ENCODE peak calls at places on chromosomes 11 and 22, in five cellular contexts. Y is gastrocnemius medialis; D is CD8-positive, alpha-beta T cell; I is lung; W is mammary epithelial cell. M is an unnamed sample.

GRCh38 chr11:131099013-131099412 is 182.7 kb upstream of the SNX19 start:
- DNase-seq in Y (no peak), D (no peak), I (peak; percentile 22), W (peak; percentile 25), M (no peak)

GRCh38 chr11:103380031-103380430 is 270.8 kb downstream of the DYNC2H1 start:
- DNase-seq in Y (no peak), D (no peak), I (no peak), W (no peak), M (no peak)

GRCh38 chr11:74321487-74322188 is 10.2 kb upstream of the P4HA3 start:
- DNase-seq in Y (no peak), D (no peak), I (no peak), W (peak; percentile 8), M (no peak)

GRCh38 chr11:88051386-88051785 is 123.9 kb downstream of the RAB38 start:
- DNase-seq in Y (no peak), D (no peak), I (no peak), W (peak; percentile 24), M (no peak)

GRCh38 chr11:23569547-23569946 is 709.3 kb upstream of the CCDC179 start:
- DNase-seq in Y (no peak), D (no peak), I (no peak), W (no peak), M (no peak)

GRCh38 chr11:107799245-107799859 is 59.2 kb downstream of the SLC35F2 start:
- DNase-seq in Y (peak; percentile 54), D (peak; percentile 69), I (peak; percentile 63), W (peak; percentile 38), M (peak; percentile 56)

GRCh38 chr11:117064275-117064674 is 34.0 kb downstream of the SIK3 start:
- DNase-seq in Y (no peak), D (no peak), I (no peak), W (peak; percentile 51), M (no peak)

GRCh38 chr22:50261615-50262459 is at the start of gene MAPK12:
- DNase-seq in Y (peak; percentile 84), D (no peak), I (no peak), W (no peak), M (peak; percentile 74)

GRCh38 chr11:102240502-102240901 is 76.8 kb upstream of the BIRC3 start:
- DNase-seq in Y (no peak), D (no peak), I (no peak), W (no peak), M (no peak)

GRCh38 chr11:115501895-115502589 is 2.2 kb downstream of the CADM1 start:
- DNase-seq in Y (no peak), D (no peak), I (no peak), W (peak; percentile 18), M (peak; percentile 18)

GRCh38 chr11:35823742-35824298 is 120.0 kb upstream of the LDLRAD3 start:
- DNase-seq in Y (no peak), D (no peak), I (no peak), W (no peak), M (no peak)

GRCh38 chr11:133127746-133128145 is 404.6 kb downstream of the OPCML start:
- DNase-seq in Y (no peak), D (no peak), I (no peak), W (no peak), M (no peak)

DNA sequence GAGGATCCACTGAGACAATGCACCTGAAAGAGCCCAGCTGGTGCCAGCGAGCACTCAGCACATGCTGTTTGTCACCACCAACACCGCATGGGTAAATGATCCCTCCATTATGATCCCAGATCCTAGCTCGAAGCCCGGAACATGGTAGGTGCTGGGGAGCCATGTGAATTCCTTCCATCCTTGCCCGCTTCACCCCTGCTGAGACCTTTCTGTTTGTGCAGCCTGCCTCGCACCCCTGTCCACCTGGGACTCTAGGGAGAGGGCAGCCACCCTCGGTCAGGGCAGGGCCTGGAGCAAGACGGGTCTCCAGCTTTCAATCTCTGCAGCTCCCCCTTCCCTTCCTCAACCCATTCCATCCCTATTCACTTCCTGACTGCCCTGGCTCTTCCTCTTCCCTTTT is 116.2 kb upstream of the ALX4 start:
- DNase-seq in Y (no peak), D (no peak), I (no peak), W (no peak), M (no peak)
- H3K27me3 ChIP-seq in Y (no peaks in the 10 kb centered on the region), D (no peaks in the 10 kb centered on the region), I (no peaks in the 10 kb centered on the region), W (no peaks in the 10 kb centered on the region), M (no peaks in the 10 kb centered on the region)

GRCh38 chr11:68137833-68138232 is 16.6 kb upstream of the CHKA start:
- DNase-seq in Y (no peak), D (no peak), I (no peak), W (no peak), M (no peak)
- H3K4me3 ChIP-seq in Y (no peak overlapping the region), D (no peak overlapping the region), I (no peak overlapping the region), W (no peak overlapping the region), M (no peak overlapping the region)

DNA sequence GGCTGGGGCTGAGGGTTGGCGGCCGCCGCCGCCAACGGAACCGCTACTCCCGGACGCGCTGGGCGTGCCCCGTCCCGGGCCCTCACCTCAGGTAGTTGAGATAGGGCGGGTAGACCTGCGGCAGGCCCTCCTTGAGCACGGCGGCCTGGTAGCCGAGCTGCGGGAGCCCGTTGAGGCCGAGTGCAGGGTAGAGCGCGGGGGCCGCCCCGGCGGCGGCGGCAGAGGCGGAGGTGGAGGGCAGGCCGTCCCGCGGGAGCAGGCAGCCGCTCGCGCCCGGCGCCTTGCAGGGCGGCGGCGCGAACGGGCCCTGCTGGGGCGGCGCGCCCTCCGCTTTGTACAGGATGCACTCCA is 2.3 kb downstream of the PGR start:
- DNase-seq in Y (no peak), D (no peak), I (peak; percentile 29), W (peak; percentile 13), M (peak; percentile 22)
- H3K27me3 ChIP-seq in Y (peaks cover 35% of the 10 kb centered on the region), D (no peaks in the 10 kb centered on the region), I (peaks cover 6% of the 10 kb centered on the region), W (peaks cover 55% of the 10 kb centered on the region), M (peaks cover 80% of the 10 kb centered on the region)

DNA sequence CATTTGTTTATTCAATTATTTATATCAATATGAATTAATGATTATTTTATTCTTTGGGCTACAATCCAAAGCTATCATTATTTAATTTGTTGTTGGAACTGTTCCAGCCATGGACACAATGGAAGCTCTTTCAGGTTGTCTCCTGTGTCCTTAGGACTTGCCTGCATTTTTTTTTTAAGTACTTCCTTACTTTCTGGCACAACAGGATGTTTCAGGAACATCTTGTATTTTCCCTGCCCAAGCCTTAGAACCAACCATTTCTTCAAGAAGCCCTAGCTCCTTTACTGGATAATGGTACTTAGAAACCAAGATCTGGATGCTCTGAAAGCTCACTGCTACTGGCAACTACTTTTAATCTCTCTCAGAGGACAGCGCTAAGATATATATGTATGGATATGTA is 57.8 kb upstream of the CLNS1A start:
- DNase-seq in Y (no peak), D (no peak), I (no peak), W (no peak), M (no peak)
- H3K4me3 ChIP-seq in Y (no peak overlapping the region), D (no peak overlapping the region), I (no peak overlapping the region), W (no peak overlapping the region), M (no peak overlapping the region)

GRCh38 chr11:126514061-126514713 is 158.7 kb downstream of the ST3GAL4 start:
- DNase-seq in Y (no peak), D (no peak), I (no peak), W (no peak), M (no peak)
- H3K27me3 ChIP-seq in Y (no peaks in the 10 kb centered on the region), D (no peaks in the 10 kb centered on the region), I (no peaks in the 10 kb centered on the region), W (no peaks in the 10 kb centered on the region), M (peaks cover 2% of the 10 kb centered on the region)

GRCh38 chr22:29739346-29739875 is 19.6 kb downstream of the CABP7 start:
- DNase-seq in Y (no peak), D (no peak), I (no peak), W (no peak), M (no peak)

GRCh38 chr22:29740216-29740615 is 20.4 kb downstream of the CABP7 start:
- DNase-seq in Y (no peak), D (no peak), I (no peak), W (no peak), M (no peak)

GRCh38 chr22:29737251-29738117 is 17.7 kb downstream of the CABP7 start:
- DNase-seq in Y (no peak), D (no peak), I (no peak), W (no peak), M (no peak)

GRCh38 chr22:29734853-29735252 is 15.1 kb downstream of the CABP7 start:
- DNase-seq in Y (no peak), D (no peak), I (no peak), W (no peak), M (no peak)

DNA sequence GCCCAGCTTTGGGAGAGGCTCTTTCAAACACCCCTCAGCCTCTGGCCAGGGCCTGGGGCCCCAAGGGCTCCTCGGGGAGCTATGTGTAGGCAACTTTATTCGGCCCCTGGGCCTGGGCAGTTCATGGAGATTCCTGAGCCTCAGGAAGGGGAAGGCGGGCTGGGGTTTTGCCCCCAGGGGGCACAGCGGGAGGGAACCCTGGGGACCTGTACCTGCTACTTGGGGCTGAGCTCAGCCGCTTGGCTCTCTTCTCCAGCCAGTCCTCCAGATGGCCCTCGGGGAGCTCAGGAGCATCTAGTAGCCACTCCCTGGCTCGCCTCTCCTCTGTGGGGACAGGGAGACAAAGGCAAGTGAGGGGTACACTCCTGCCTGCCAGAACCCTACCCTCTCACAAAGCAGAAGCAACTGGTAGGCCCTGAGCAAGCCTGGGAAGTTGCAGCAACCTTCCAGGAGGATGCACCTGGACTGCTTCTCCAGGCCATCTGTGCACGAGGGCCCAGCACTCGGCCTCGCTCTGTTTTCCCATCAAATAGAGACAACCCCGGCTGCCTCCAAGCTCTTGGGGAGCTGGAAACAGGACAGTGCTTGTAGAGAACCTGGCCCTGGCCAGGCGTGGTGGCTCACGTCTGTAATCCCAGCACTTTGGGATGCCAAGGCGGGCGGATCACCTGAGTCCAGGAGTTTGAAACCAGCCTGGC is 18.5 kb downstream of the CABP7 start:
- DNase-seq in Y (no peak), D (no peak), I (no peak), W (no peak), M (no peak)
- H3K4me3 ChIP-seq in Y (no peak overlapping the region), D (no peak overlapping the region), I (no peak overlapping the region), W (no peak overlapping the region), M (no peak overlapping the region)

DNA sequence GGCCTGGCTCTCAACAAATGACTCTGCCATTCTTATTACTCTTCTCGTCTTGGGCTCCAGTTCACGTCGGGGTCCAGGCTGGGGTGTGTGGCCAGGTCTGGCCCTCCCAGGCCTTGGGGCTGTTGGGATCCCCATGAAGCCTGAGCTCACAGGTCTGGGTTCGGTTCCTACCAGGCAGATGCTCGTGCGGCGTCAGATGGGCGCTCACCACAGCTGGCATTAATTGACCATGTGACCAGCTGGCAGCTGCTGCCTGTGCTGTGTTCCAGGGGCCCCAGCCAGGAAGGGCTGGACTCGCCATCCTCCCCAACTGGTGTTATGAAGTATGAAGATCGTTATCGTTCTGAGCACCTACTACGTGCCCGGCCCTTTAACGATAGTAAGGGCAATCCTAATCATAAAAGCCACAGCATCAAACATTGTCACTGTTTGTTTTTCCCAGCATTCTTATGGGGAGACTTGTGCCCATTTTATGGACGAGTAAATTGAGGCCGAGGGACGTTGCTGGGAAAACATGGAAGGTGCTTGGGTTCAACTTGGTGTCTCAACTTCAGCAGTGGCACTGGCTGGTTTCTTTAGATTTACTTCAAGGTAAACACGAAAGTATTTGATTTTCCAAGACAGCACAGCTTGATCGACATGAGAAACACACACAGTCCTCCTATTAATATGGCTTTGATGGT is 26.8 kb upstream of the CACNG2 start:
- DNase-seq in Y (no peak), D (no peak), I (no peak), W (no peak), M (no peak)
- H3K27me3 ChIP-seq in Y (peaks cover 31% of the 10 kb centered on the region), D (no peaks in the 10 kb centered on the region), I (no peaks in the 10 kb centered on the region), W (no peaks in the 10 kb centered on the region), M (peaks cover 27% of the 10 kb centered on the region)

M was measured in HAP-1.